ENCODE peak calls at places on chromosome X, in ten cellular contexts. Y is thyroid gland, P is suprapubic skin, K is prostate gland, L is A549, G is heart left ventricle, B is IMR-90, J is right lobe of liver, M is sigmoid colon, O is body of pancreas. A is an unnamed sample.

GRCh38 chrX:40644175-40644574 is 3.2 kb downstream of the CXorf38 start:
- DNase-seq in Y (no peak), P (no peak), K (no peak), L (no peak), G (no peak), B (peak), J (no peak), M (no peak), O (no peak), A (no peak)

GRCh38 chrX:134406230-134406794 is 53.7 kb upstream of the HPRT1 start:
- DNase-seq in Y (no peak), P (no peak), K (no peak), L (no peak), G (no peak), B (no peak), J (no peak), M (no peak), O (no peak), A (no peak)

GRCh38 chrX:81957900-81958545 is 756.1 kb downstream of the SH3BGRL start:
- DNase-seq in Y (no peak), P (no peak), K (no peak), L (peak), G (no peak), B (peak), J (no peak), M (no peak), O (no peak), A (no peak)

GRCh38 chrX:74422576-74423288 is 1.4 kb downstream of the SLC16A2 start:
- DNase-seq in Y (peak), P (peak), K (peak), L (no peak), G (peak), B (peak), J (peak), M (peak), O (peak), A (peak)

GRCh38 chrX:45401923-45402322 is 201.2 kb upstream of the DIPK2B start:
- DNase-seq in Y (no peak), P (no peak), K (no peak), L (no peak), G (no peak), B (no peak), J (no peak), M (no peak), O (no peak), A (no peak)

GRCh38 chrX:147468600-147468999 is 443.1 kb upstream of the FMR1 start:
- DNase-seq in Y (no peak), P (no peak), K (no peak), L (no peak), G (no peak), B (no peak), J (no peak), M (no peak), O (no peak), A (no peak)

GRCh38 chrX:135009838-135010237 is 12.5 kb downstream of the RTL8B start:
- DNase-seq in Y (no peak), P (no peak), K (no peak), L (no peak), G (no peak), B (no peak), J (no peak), M (no peak), O (no peak), A (no peak)

GRCh38 chrX:130024127-130024526 is 41.7 kb downstream of the BCORL1 start:
- DNase-seq in Y (peak), P (peak), K (peak), L (peak), G (peak), B (peak), J (peak), M (peak), O (peak), A (peak)

GRCh38 chrX:40543661-40544328 is 37.0 kb upstream of the ATP6AP2 start:
- DNase-seq in Y (peak), P (no peak), K (peak), L (peak), G (no peak), B (peak), J (no peak), M (no peak), O (peak), A (no peak)

GRCh38 chrX:123201720-123202119 is 17.6 kb downstream of the GRIA3 start:
- DNase-seq in Y (no peak), P (no peak), K (no peak), L (no peak), G (no peak), B (no peak), J (peak), M (no peak), O (no peak), A (peak)

GRCh38 chrX:2614911-2615310 is 76.2 kb upstream of the CD99 start:
- DNase-seq in Y (no peak), P (no peak), K (no peak), L (peak), G (no peak), B (peak), J (no peak), M (no peak), O (no peak), A (no peak)

GRCh38 chrX:132330156-132330729 is 111.0 kb upstream of the RAP2C start:
- DNase-seq in Y (no peak), P (no peak), K (no peak), L (no peak), G (no peak), B (no peak), J (no peak), M (no peak), O (no peak), A (no peak)

GRCh38 chrX:4382273-4382672 is 668.8 kb upstream of the PRKX start:
- DNase-seq in Y (no peak), P (no peak), K (no peak), L (no peak), G (no peak), B (no peak), J (no peak), M (no peak), O (no peak), A (no peak)

GRCh38 chrX:46929439-46930018 is 17.3 kb downstream of the JADE3 start:
- DNase-seq in Y (no peak), P (no peak), K (no peak), L (peak), G (no peak), B (peak), J (no peak), M (no peak), O (no peak), A (no peak)

DNA sequence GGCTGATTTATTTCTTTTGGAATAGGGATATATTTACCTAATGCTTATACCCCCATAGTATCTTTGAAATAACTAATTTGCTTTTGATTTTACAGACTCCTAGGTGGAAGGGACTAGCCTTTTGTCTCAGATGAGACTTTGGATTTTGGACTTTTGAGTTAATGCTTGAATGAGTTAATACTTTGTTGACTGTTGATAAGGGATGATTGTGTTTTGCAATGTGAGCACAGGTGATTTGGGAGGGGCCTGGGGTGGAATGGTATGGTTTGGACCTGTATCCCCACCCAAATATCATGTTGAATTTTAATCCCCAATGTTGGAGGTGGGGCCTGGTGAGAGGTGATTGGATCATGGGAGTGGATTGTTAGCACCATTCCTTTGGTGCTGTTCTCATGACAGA is 117.4 kb upstream of the ZC4H2 start:
- DNase-seq in Y (no peak), P (no peak), K (no peak), L (no peak), G (no peak), B (no peak), J (no peak), M (no peak), O (no peak), A (no peak)
- H3K27ac ChIP-seq in Y (no peak), P (no peak), K (no peak), L (no peak), G (no peak), B (no peak), J (no peak), M (no peak), O (no peak), A (no peak)

DNA sequence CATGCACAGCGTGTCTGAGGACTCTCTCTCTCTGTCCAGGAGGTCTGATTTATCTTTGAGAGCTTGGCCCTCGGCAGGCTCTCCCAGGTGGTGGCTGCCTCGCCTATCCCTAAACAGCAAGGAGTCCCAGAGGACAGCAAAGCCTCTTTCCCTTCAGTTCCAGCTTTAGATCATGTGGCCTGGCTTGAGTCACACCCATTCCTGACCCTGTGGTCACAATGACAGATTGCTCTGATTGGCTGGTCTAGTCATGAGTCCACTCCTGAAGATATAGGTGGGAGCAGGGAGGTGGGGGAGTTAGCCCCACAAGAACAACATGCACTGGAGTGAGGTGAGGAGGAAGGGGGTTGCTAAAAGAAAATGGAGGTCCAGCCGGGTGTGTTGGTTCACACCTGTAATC is 12.1 kb upstream of the PORCN start:
- DNase-seq in Y (no peak), P (no peak), K (no peak), L (no peak), G (no peak), B (peak), J (no peak), M (no peak), O (no peak), A (no peak)
- TF ChIP-seq POLR2A in Y (no peak), P (no peak), K (no peak), L (no peak), G (no peak), B (no peak), J (no peak), M (no peak), O (no peak), A (no peak)

GRCh38 chrX:51743179-51743957 is at the start of gene GSPT2:
- DNase-seq in Y (peak), P (peak), K (peak), L (peak), G (peak), B (peak), J (peak), M (peak), O (peak), A (peak)
- H3K4me3 ChIP-seq in Y (peak), P (peak), K (peak), L (peak), G (peak), B (peak), J (peak), M (peak), O (no peak), A (peak)

DNA sequence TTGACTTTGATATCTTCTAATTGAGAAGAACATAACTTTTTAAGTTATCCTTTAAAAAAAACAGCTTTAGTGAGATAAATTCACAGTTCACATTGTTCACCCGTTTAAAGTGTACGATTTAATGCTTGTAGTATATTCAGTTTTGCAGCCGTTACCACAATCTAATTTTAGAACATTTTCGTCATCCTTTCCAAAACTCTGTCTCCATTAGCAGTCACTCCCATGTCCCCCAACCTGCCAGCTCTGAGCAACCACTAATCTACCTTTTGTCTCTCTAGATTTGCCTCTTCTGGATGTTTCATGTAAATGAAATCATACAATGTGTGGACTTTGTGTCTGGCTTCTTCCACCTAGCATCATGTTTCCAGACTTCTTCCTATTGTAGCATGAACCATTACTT is 38.6 kb downstream of the CLCN4 start:
- DNase-seq in Y (no peak), P (no peak), K (no peak), L (no peak), G (no peak), B (no peak), J (no peak), M (no peak), O (no peak), A (no peak)
- H3K27ac ChIP-seq in Y (no peak), P (no peak), K (no peak), L (no peak), G (no peak), B (no peak), J (no peak), M (no peak), O (no peak), A (no peak)

DNA sequence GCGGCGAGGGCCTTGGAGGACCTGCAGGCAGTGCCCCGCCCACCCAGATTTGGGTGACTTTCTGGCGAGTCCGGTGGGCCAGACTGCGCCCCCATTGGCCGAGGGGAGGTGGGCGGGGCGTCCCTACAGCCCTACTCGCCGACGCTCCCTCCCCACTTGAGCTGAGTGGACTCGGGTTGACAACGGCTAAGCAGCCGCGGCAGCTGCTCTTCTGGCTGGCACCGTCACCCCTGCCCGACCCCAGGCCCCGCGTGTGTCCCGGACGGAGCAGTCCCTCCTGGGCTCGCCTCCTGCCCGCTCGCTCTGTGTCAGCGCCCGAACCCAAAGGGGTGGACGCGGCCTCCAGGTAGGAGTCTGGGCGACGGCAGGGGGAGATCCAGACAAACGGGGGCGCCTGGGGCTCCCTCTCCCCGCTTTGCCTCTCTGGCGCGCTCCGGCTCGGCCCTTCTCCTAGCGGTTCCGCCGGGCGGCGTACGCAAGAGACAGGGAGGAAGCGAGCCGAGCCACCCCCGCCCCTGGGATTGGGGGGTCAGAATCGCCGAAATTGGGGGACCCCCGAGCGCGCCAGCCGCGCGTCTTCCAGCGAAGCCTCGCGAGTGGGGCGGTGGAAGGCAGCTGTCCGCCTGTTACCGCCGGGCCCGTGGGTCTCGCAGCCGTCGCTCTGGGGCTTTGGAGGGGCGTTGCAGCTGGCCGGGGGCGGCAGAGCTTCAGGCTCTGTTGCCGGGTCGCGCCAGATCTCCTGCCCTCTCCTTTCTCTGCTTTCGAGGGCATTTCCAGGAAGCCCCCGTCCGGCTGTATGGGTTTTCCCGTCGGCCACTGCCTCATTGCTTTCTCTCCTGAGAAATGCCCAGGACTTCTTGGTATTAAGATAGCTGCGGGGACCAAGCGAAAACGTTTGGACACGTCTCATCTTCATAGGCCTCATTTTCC is 46.3 kb downstream of the STARD8 start:
- DNase-seq in Y (peak), P (peak), K (peak), L (no peak), G (peak), B (peak), J (peak), M (peak), O (peak), A (peak)
- TF ChIP-seq POLR2A in Y (no peak), P (no peak), K (peak), L (no peak), G (no peak), B (peak), J (peak), M (no peak), O (peak), A (peak)

GRCh38 chrX:115582871-115583729 is 22.1 kb downstream of the PLS3 start:
- DNase-seq in Y (peak), P (no peak), K (no peak), L (no peak), G (no peak), B (peak), J (no peak), M (no peak), O (no peak), A (no peak)
- H3K4me3 ChIP-seq in Y (no peak), P (peak), K (no peak), L (peak), G (peak), B (no peak), J (no peak), M (peak), O (no peak), A (no peak)

GRCh38 chrX:65681810-65682209 is 14.4 kb downstream of the MSN start:
- DNase-seq in Y (no peak), P (no peak), K (no peak), L (no peak), G (no peak), B (no peak), J (no peak), M (no peak), O (no peak), A (no peak)

GRCh38 chrX:65679071-65679540 is 11.7 kb downstream of the MSN start:
- DNase-seq in Y (no peak), P (no peak), K (no peak), L (peak), G (no peak), B (peak), J (no peak), M (no peak), O (no peak), A (no peak)

GRCh38 chrX:65674351-65674893 is 7.0 kb downstream of the MSN start:
- DNase-seq in Y (no peak), P (no peak), K (no peak), L (no peak), G (no peak), B (peak), J (no peak), M (no peak), O (no peak), A (no peak)

GRCh38 chrX:65673857-65674350 is 6.5 kb downstream of the MSN start:
- DNase-seq in Y (no peak), P (no peak), K (no peak), L (no peak), G (no peak), B (no peak), J (no peak), M (no peak), O (no peak), A (no peak)

GRCh38 chrX:65677954-65678469 is 10.6 kb downstream of the MSN start:
- DNase-seq in Y (no peak), P (no peak), K (peak), L (peak), G (no peak), B (peak), J (no peak), M (peak), O (peak), A (peak)
- H3K27ac ChIP-seq in Y (peak), P (peak), K (peak), L (peak), G (peak), B (peak), J (peak), M (peak), O (peak), A (peak)

GRCh38 chrX:52265713-52266112 is 81.0 kb downstream of the MAGED4 start:
- DNase-seq in Y (no peak), P (no peak), K (no peak), L (no peak), G (no peak), B (no peak), J (no peak), M (no peak), O (no peak), A (no peak)

GRCh38 chrX:52263417-52263816 is 78.7 kb downstream of the MAGED4 start:
- DNase-seq in Y (no peak), P (no peak), K (no peak), L (no peak), G (no peak), B (no peak), J (no peak), M (no peak), O (no peak), A (no peak)

GRCh38 chrX:52261125-52261462 is 76.4 kb downstream of the MAGED4 start:
- DNase-seq in Y (no peak), P (no peak), K (no peak), L (no peak), G (no peak), B (no peak), J (no peak), M (no peak), O (no peak), A (no peak)

GRCh38 chrX:52261463-52262194 is 76.9 kb downstream of the MAGED4 start:
- DNase-seq in Y (peak), P (peak), K (peak), L (peak), G (peak), B (peak), J (peak), M (peak), O (peak), A (peak)

GRCh38 chrX:52262195-52262546 is 77.5 kb downstream of the MAGED4 start:
- DNase-seq in Y (no peak), P (no peak), K (no peak), L (no peak), G (no peak), B (no peak), J (no peak), M (no peak), O (no peak), A (no peak)
- TF ChIP-seq POLR2A in Y (no peak), P (no peak), K (no peak), L (no peak), G (no peak), B (no peak), J (no peak), M (no peak), O (no peak), A (no peak)

GRCh38 chrX:54358424-54359211 is 772 bp upstream of the WNK3 start:
- DNase-seq in Y (peak), P (peak), K (peak), L (no peak), G (peak), B (peak), J (peak), M (peak), O (peak), A (peak)

GRCh38 chrX:54357414-54358377 is at the start of gene WNK3:
- DNase-seq in Y (peak), P (peak), K (peak), L (peak), G (peak), B (peak), J (peak), M (peak), O (peak), A (peak)

DNA sequence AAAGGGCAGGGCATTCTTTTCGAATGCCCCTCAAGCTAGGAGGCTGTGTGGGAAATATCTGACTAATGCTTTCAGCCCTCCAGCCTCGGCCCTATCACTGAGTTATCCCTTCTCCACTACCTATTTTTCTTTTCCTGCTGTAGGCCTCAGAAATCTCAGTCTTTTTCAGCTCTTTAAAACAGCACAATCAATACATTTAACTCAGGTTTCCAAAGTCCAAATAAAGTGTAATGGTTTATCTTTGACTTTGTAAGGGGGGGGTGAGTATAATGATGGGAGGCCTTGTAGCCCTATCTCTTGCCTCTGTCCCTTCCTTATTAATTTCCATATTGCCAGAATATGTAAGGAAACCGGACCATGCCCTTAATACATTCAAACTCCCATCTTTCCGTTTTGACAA is 1.6 kb upstream of the WNK3 start:
- DNase-seq in Y (no peak), P (no peak), K (no peak), L (no peak), G (no peak), B (no peak), J (no peak), M (no peak), O (no peak), A (no peak)
- H3K4me3 ChIP-seq in Y (no peak), P (no peak), K (no peak), L (no peak), G (peak), B (no peak), J (no peak), M (peak), O (no peak), A (peak)

A was measured in adrenal gland.